ENCODE peak calls at places on chromosomes 12 and 14, in seven cellular contexts. N is NCI-H1105, A is Peyer's patch, U is GM10248, C is Kasumi-1, K is cerebellar cortex, H is T-cell. J is an unnamed sample.

GRCh38 chr12:51863921-51864700 is 15.6 kb upstream of the FIGNL2 start:
- DNase-seq in N (no peak), A (no peak), U (peak), C (no peak), K (peak), H (no peak), J (peak)

GRCh38 chr14:71290960-71291466 is 383.8 kb downstream of the PCNX1 start:
- DNase-seq in N (no peak), A (no peak), U (peak), C (peak), K (no peak), H (no peak), J (no peak)

GRCh38 chr14:32366256-32366655 is 37.2 kb downstream of the AKAP6 start:
- DNase-seq in N (no peak), A (no peak), U (no peak), C (no peak), K (peak), H (no peak), J (no peak)

GRCh38 chr14:100850841-100851585 is 25.1 kb downstream of the MEG3 start:
- DNase-seq in N (peak), A (peak), U (peak), C (peak), K (peak), H (peak), J (peak)

GRCh38 chr14:92626041-92626440 is 112.5 kb downstream of the RIN3 start:
- DNase-seq in N (no peak), A (no peak), U (no peak), C (no peak), K (no peak), H (no peak), J (no peak)

GRCh38 chr12:537772-538171 is 78.0 kb downstream of the B4GALNT3 start:
- DNase-seq in N (peak), A (peak), U (no peak), C (no peak), K (no peak), H (no peak), J (peak)

GRCh38 chr12:25130741-25131188 is 64.2 kb downstream of the DNAI7 start:
- DNase-seq in N (peak), A (no peak), U (peak), C (peak), K (peak), H (no peak), J (peak)

GRCh38 chr14:103708750-103709187 is 6.5 kb downstream of the XRCC3 start:
- DNase-seq in N (no peak), A (no peak), U (no peak), C (no peak), K (peak), H (no peak), J (no peak)

GRCh38 chr12:62716037-62716436 is 218.9 kb downstream of the PPM1H start:
- DNase-seq in N (no peak), A (no peak), U (no peak), C (no peak), K (no peak), H (no peak), J (no peak)

GRCh38 chr14:21860172-21860571 is 186.6 kb upstream of the OR4E1 start:
- DNase-seq in N (no peak), A (peak), U (peak), C (peak), K (peak), H (no peak), J (no peak)

J was measured in NCI-H146.